ENCODE peak calls at places on chromosomes 7 and 10, in five cellular contexts. Y is activated CD4-positive, alpha-beta T cell treated with anti-CD3 and anti-CD28 coated beads, Interleukin-2, amount 10 ng/mL, durations not matched to agents 7 days and 5 days; Z is stimulated activated CD8-positive, alpha-beta memory T cell treated with anti-CD3 and anti-CD28 coated beads, Interleukin-12 subunit alpha, Interleukin-12 subunit beta, amount 100 ng/mL, for 1 hour; Q is midbrain; I is stromal cell of bone marrow. X is an unnamed sample.

GRCh38 chr7:99112097-99112496 is 31.8 kb downstream of the SMURF1 start:
- DNase-seq in Y (no peak), Z (no peak), Q (no peak), I (no peak), X (no peak)

GRCh38 chr10:19719320-19719719 is 96.9 kb upstream of the PLXDC2 start:
- DNase-seq in Y (no peak), Z (no peak), Q (no peak), I (peak; percentile 98), X (no peak)

GRCh38 chr10:129730993-129731325 is 233.1 kb downstream of the EBF3 start:
- DNase-seq in Y (no peak), Z (no peak), Q (no peak), I (no peak), X (no peak)

GRCh38 chr10:52952391-52953079 is 180.0 kb upstream of the MBL2 start:
- DNase-seq in Y (no peak), Z (no peak), Q (no peak), I (no peak), X (no peak)

GRCh38 chr10:11145498-11145855 is 127.8 kb downstream of the CELF2 start:
- DNase-seq in Y (peak; percentile 84), Z (peak; percentile 49), Q (peak; percentile 25), I (no peak), X (no peak)

GRCh38 chr7:15167912-15168311 is 265.4 kb upstream of the DGKB start:
- DNase-seq in Y (no peak), Z (no peak), Q (no peak), I (no peak), X (no peak)

GRCh38 chr7:98283127-98283886 is 1.8 kb downstream of the BRI3 start:
- DNase-seq in Y (no peak), Z (no peak), Q (peak; percentile 26), I (peak; percentile 71), X (no peak)

GRCh38 chr10:13100349-13101294 is 659 bp downstream of the OPTN start:
- DNase-seq in Y (peak; percentile 19), Z (peak; percentile 3), Q (no peak), I (no peak), X (no peak)

GRCh38 chr10:132170561-132171361 is 16.0 kb upstream of the DPYSL4 start:
- DNase-seq in Y (no peak), Z (no peak), Q (no peak), I (no peak), X (no peak)

GRCh38 chr10:26593896-26594295 is 103.6 kb upstream of the PDSS1 start:
- DNase-seq in Y (no peak), Z (no peak), Q (no peak), I (no peak), X (no peak)

GRCh38 chr10:34489973-34490372 is 325.1 kb downstream of the PARD3 start:
- DNase-seq in Y (no peak), Z (no peak), Q (no peak), I (peak; percentile 54), X (no peak)

GRCh38 chr10:122298598-122299301 is 27.7 kb downstream of the BTBD16 start:
- DNase-seq in Y (peak; percentile 68), Z (peak; percentile 49), Q (peak; percentile 88), I (peak; percentile 64), X (peak; percentile 11)

GRCh38 chr10:71366710-71367109 is 30.0 kb upstream of the CDH23 start:
- DNase-seq in Y (no peak), Z (no peak), Q (no peak), I (no peak), X (no peak)

GRCh38 chr7:94374231-94374630 is 20.5 kb upstream of the COL1A2 start:
- DNase-seq in Y (no peak), Z (no peak), Q (no peak), I (peak; percentile 94), X (no peak)

GRCh38 chr7:130998993-130999602 is 265.1 kb upstream of the KLF14 start:
- DNase-seq in Y (no peak), Z (no peak), Q (no peak), I (no peak), X (no peak)

X was measured in CMK.